ENCODE peak calls at places on chromosomes 5 and 9, in five cellular contexts. M, D, L, C and V are unnamed samples.
A peak's percentile ranks its signal among the peaks of the same experiment; 100 is the strongest.

GRCh38 chr9:70954126-70954525 is 167.3 kb downstream of the TRPM3 start:
- DNase-seq in M (no peak), C (no peak), D (no peak), L (no peak), V (no peak)

GRCh38 chr9:116900543-116900942 is 213.4 kb downstream of the TRIM32 start:
- DNase-seq in L (no peak), C (no peak), M (no peak), D (no peak), V (no peak)

GRCh38 chr5:126503602-126504104 is 80.4 kb downstream of the GRAMD2B start:
- DNase-seq in M (no peak), C (peak; percentile 50), D (no peak), L (no peak), V (peak; percentile 86)

GRCh38 chr9:99109522-99109921 is 4.6 kb downstream of the TGFBR1 start:
- DNase-seq in L (no peak), C (no peak), D (no peak), M (no peak), V (no peak)

GRCh38 chr5:118857700-118858099 is 130.6 kb downstream of the DTWD2 start:
- DNase-seq in D (no peak), L (no peak), M (no peak), C (no peak), V (no peak)

GRCh38 chr5:157502143-157502647 is 42.2 kb downstream of the NIPAL4 start:
- DNase-seq in D (no peak), C (no peak), L (no peak), M (peak; percentile 50), V (no peak)

GRCh38 chr5:42858709-42859108 is 47.0 kb upstream of the SELENOP start:
- DNase-seq in C (peak; percentile 34), L (no peak), M (peak; percentile 27), D (peak; percentile 62), V (peak; percentile 26)

GRCh38 chr5:60257852-60258251 is 364.3 kb upstream of the PDE4D start:
- DNase-seq in M (no peak), L (no peak), D (no peak), C (no peak), V (no peak)

GRCh38 chr9:111658943-111659342 is 2.5 kb upstream of the GNG10 start:
- DNase-seq in C (no peak), D (no peak), L (no peak), M (peak; percentile 30), V (no peak)

GRCh38 chr5:72209515-72210115 is 102.3 kb downstream of the MAP1B start:
- DNase-seq in M (no peak), D (peak; percentile 26), C (no peak), L (no peak), V (no peak)

GRCh38 chr9:115109486-115109885 is 8.5 kb downstream of the TNC start:
- DNase-seq in C (no peak), D (peak; percentile 55), M (no peak), L (no peak), V (no peak)

GRCh38 chr5:168984135-168984675 is 316.7 kb downstream of the SLIT3 start:
- DNase-seq in L (no peak), M (no peak), D (no peak), C (no peak), V (no peak)

GRCh38 chr5:74155501-74155900 is 485.0 kb downstream of the ENC1 start:
- DNase-seq in M (no peak), L (no peak), D (no peak), C (no peak), V (no peak)

GRCh38 chr5:17277907-17278306 is 60.5 kb downstream of the BASP1 start:
- DNase-seq in D (no peak), L (no peak), C (no peak), M (no peak), V (no peak)

GRCh38 chr5:37983463-37983862 is 143.6 kb upstream of the GDNF start:
- DNase-seq in L (no peak), D (no peak), C (no peak), M (no peak), V (no peak)

GRCh38 chr5:32325616-32326015 is 12.9 kb upstream of the MTMR12 start:
- DNase-seq in D (no peak), C (no peak), M (no peak), L (no peak), V (no peak)

GRCh38 chr5:157523976-157524375 is 51.6 kb downstream of the ADAM19 start:
- DNase-seq in M (no peak), D (no peak), L (no peak), C (no peak), V (no peak)

GRCh38 chr9:124217839-124218437 is 39.8 kb upstream of the NEK6 start:
- DNase-seq in D (no peak), C (no peak), L (peak; percentile 25), M (no peak), V (peak; percentile 61)

GRCh38 chr9:124216474-124217176 is 41.1 kb upstream of the NEK6 start:
- DNase-seq in D (no peak), M (peak; percentile 56), L (peak; percentile 35), C (peak; percentile 59), V (peak; percentile 84)

GRCh38 chr9:124220551-124221451 is 36.9 kb upstream of the NEK6 start:
- DNase-seq in D (no peak), L (peak; percentile 82), C (peak; percentile 46), M (peak; percentile 60), V (peak; percentile 71)

GRCh38 chr9:124219290-124219605 is 38.5 kb upstream of the NEK6 start:
- DNase-seq in L (no peak), M (no peak), C (no peak), D (no peak), V (no peak)

DNA sequence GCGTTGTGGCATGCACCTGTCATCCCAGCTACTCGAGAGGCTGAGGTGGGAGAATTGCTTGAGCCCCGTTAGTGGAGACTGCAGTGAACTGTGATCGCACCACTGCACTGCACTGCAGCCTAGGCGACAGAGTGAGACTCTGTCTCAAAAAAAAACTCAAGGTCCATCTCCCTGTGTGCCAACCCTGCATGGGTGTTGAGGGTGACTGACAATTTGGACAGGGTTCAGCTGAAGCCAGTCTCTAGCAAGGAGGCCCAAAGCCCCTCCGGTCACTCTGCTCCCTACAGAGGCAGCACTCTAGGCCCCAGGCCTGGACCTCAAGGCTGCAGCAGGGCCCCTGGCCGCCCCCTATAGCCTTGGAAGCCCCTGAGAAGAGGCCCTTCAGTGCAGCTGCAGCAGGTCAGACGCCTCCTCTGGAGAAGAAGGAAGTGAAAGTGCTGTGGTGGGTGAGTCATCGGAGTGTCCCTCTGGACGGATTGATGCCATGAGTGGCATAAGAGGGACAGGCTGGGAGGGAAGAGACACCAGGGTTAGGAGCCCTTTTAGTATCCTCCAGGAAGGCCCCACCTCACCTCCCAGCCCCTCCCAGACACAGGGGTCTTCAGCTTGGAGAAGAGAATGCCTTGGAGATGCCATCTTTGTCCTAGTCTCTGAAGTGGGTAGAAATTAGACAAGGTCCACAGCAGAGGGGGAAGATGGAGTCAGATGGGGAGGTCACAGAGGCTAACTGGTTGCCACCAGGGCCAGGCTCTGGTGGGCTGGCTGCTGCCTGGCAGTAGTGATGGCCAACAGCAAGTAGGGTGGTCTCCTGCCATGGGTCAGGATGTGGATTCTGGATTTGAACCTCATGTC is 39.1 kb upstream of the NEK6 start:
- DNase-seq in C (peak; percentile 67), L (peak; percentile 68), D (peak; percentile 37), M (peak; percentile 77), V (peak; percentile 54)
- TF ChIP-seq POLR2A in C (no peak), L (no peak), D (no peak), M (no peak), V (no peak)

GRCh38 chr5:1765880-1766235 is 33.8 kb downstream of the MRPL36 start:
- DNase-seq in C (no peak), L (no peak), D (no peak), M (no peak), V (no peak)
- TF ChIP-seq CTCF in C (no peak), L (no peak), D (no peak), M (no peak), V (no peak)

DNA sequence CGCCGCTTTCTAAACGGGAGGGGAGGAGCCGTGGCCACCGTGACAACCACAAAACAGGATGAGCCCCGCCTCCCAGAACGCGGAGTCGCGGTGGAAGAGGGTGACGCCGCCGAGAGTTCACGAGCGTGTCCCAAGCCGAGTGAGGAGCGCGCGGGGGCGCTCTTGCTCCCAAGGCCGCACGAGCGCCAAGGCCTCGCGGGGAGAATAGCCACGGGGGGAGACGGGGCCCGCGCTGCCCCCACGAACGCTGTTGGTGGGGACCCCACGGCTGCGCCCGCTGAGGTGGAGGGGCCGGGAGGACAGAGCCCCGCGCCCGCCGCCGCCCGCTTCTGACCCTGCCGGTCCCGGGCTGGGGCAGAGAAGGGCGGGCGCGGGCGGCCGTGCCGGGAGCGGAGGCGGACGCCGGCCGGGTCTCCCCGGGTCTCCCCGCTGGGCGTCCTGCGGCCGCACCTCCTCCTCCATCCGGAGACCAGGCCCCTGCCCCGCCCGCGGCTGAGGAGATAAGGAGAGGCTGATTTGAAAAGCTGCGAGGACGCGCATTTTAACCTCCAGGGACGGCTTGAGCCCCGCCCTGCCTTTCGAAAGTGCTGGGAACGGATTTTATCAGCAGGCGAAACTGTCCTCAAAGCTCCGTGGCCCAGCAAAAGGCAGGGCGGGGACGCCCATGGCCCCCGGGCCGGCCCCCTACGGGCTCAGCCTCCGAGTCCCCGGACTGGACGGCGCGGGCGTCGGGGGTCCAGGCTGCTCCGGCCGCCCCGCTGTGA is 3.8 kb upstream of the NKD2 start:
- DNase-seq in D (peak; percentile 70), L (peak; percentile 66), C (peak; percentile 92), M (peak; percentile 65), V (no peak)
- TF ChIP-seq POLR2A in D (no peak), L (no peak), C (no peak), M (no peak), V (no peak)

GRCh38 chr9:79940919-79941318 is 369.2 kb downstream of the TLE4 start:
- DNase-seq in C (no peak), L (no peak), D (no peak), M (no peak), V (no peak)
- TF ChIP-seq CTCF in C (no peak), L (no peak), D (no peak), M (no peak), V (no peak)

GRCh38 chr5:52443187-52443586 is 344.5 kb upstream of the ITGA1 start:
- DNase-seq in L (no peak), D (no peak), C (no peak), M (no peak), V (no peak)
- TF ChIP-seq POLR2A in L (no peak), D (no peak), C (no peak), M (no peak), V (no peak)

DNA sequence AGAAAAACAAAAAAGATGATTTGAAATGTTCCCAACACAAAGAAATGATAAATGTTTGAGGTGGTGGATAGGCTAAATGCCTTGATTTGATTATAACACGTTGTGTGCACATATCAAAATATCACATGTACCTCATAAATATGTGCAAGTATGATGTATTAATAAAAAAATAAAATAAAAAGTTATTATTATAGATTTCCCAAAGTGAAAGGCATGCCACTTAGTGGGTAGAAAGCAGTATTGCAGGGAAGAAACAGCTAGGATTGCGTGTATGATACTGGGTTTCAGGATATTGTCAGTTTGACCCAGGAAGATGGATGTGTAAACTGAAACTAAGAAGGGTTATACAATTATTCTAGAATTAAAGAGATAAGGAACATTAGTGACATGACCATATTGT is 3.6 kb upstream of the TMEM38B start:
- DNase-seq in D (no peak), C (no peak), L (no peak), M (no peak), V (no peak)
- TF ChIP-seq CTCF in D (no peak), C (peak; percentile 20), L (no peak), M (peak; percentile 41), V (no peak)